ENCODE peak calls at places on chromosomes 1 and 21, in eight cellular contexts. T, O, J, F, K, P, A and B are unnamed samples.

GRCh38 chr21:14388282-14388681 is 5.3 kb upstream of the HSPA13 start:
- DNase-seq in T (no peak), O (no peak), J (no peak), F (no peak), K (no peak), P (no peak), A (no peak), B (no peak)

GRCh38 chr1:9058465-9058864 is 11.0 kb downstream of the SLC2A5 start:
- DNase-seq in T (no peak), O (no peak), J (no peak), F (no peak), K (no peak), P (no peak), A (no peak), B (peak; percentile 77)

GRCh38 chr1:241061062-241061461 is 295.9 kb downstream of the RGS7 start:
- DNase-seq in T (no peak), O (no peak), J (no peak), F (no peak), K (no peak), P (no peak), A (no peak), B (no peak)

GRCh38 chr1:65059930-65060538 is 88.0 kb upstream of the AK4 start:
- DNase-seq in T (no peak), O (no peak), J (no peak), F (peak; percentile 31), K (no peak), P (no peak), A (no peak), B (no peak)

GRCh38 chr1:175338447-175339135 is 146.0 kb upstream of the KIAA0040 start:
- DNase-seq in T (no peak), O (no peak), J (no peak), F (peak; percentile 42), K (peak; percentile 68), P (no peak), A (no peak), B (no peak)

GRCh38 chr1:8873001-8873400 is 5.5 kb downstream of the ENO1 start:
- DNase-seq in T (no peak), O (no peak), J (no peak), F (no peak), K (no peak), P (no peak), A (no peak), B (no peak)

GRCh38 chr1:5802606-5803005 is 189.6 kb downstream of the NPHP4 start:
- DNase-seq in T (no peak), O (no peak), J (no peak), F (no peak), K (no peak), P (no peak), A (no peak), B (no peak)

GRCh38 chr1:227731241-227731677 is 3.8 kb downstream of the JMJD4 start:
- DNase-seq in T (no peak), O (peak; percentile 69), J (no peak), F (no peak), K (peak; percentile 64), P (peak; percentile 89), A (no peak), B (no peak)

GRCh38 chr1:109876617-109877319 is 33.9 kb upstream of the CSF1 start:
- DNase-seq in T (no peak), O (no peak), J (no peak), F (no peak), K (no peak), P (peak; percentile 0), A (no peak), B (no peak)

GRCh38 chr1:209516771-209517471 is 66.6 kb upstream of the CAMK1G start:
- DNase-seq in T (no peak), O (no peak), J (no peak), F (no peak), K (no peak), P (no peak), A (no peak), B (no peak)

GRCh38 chr1:248886237-248886895 is 19.7 kb upstream of the PGBD2 start:
- DNase-seq in T (no peak), O (no peak), J (no peak), F (no peak), K (no peak), P (no peak), A (no peak), B (no peak)

GRCh38 chr1:81414417-81415087 is 386.2 kb upstream of the ADGRL2 start:
- DNase-seq in T (peak; percentile 36), O (peak; percentile 83), J (peak; percentile 83), F (peak; percentile 8), K (peak; percentile 86), P (peak; percentile 66), A (peak; percentile 52), B (peak; percentile 41)

GRCh38 chr21:45724345-45724961 is 80.9 kb downstream of the PCBP3 start:
- DNase-seq in T (no peak), O (no peak), J (no peak), F (no peak), K (no peak), P (no peak), A (no peak), B (no peak)

GRCh38 chr1:26864610-26865480 is 1.9 kb downstream of the SFN start:
- DNase-seq in T (peak; percentile 98), O (peak; percentile 98), J (peak; percentile 99), F (peak; percentile 95), K (peak; percentile 97), P (peak; percentile 98), A (peak; percentile 95), B (peak; percentile 98)

GRCh38 chr1:26861286-26861701 is 1.7 kb upstream of the SFN start:
- DNase-seq in T (no peak), O (no peak), J (no peak), F (peak; percentile 54), K (no peak), P (no peak), A (no peak), B (no peak)

GRCh38 chr1:26863677-26864060 is 720 bp downstream of the SFN start:
- DNase-seq in T (no peak), O (no peak), J (no peak), F (no peak), K (no peak), P (no peak), A (no peak), B (no peak)

GRCh38 chr1:26861889-26862371 is 1.0 kb upstream of the SFN start:
- DNase-seq in T (no peak), O (no peak), J (no peak), F (peak; percentile 65), K (no peak), P (no peak), A (no peak), B (no peak)

GRCh38 chr1:26862781-26863676 is at the start of gene SFN:
- DNase-seq in T (no peak), O (no peak), J (no peak), F (peak; percentile 98), K (no peak), P (no peak), A (no peak), B (no peak)
- TF ChIP-seq POLR2A in T (no peak), O (no peak), J (peak; percentile 90), F (peak; percentile 97), K (no peak), P (no peak), A (no peak), B (no peak)

GRCh38 chr21:31688603-31689368 is 29.3 kb downstream of the SOD1 start:
- DNase-seq in T (no peak), O (no peak), J (no peak), F (no peak), K (no peak), P (no peak), A (no peak), B (no peak)

GRCh38 chr21:31684918-31685317 is 25.4 kb downstream of the SOD1 start:
- DNase-seq in T (no peak), O (no peak), J (no peak), F (no peak), K (no peak), P (no peak), A (no peak), B (no peak)

GRCh38 chr21:31686272-31686913 is 26.9 kb downstream of the SOD1 start:
- DNase-seq in T (no peak), O (no peak), J (no peak), F (no peak), K (peak; percentile 48), P (no peak), A (no peak), B (no peak)

GRCh38 chr21:31683029-31683428 is 23.5 kb downstream of the SOD1 start:
- DNase-seq in T (no peak), O (no peak), J (no peak), F (no peak), K (no peak), P (no peak), A (no peak), B (no peak)

DNA sequence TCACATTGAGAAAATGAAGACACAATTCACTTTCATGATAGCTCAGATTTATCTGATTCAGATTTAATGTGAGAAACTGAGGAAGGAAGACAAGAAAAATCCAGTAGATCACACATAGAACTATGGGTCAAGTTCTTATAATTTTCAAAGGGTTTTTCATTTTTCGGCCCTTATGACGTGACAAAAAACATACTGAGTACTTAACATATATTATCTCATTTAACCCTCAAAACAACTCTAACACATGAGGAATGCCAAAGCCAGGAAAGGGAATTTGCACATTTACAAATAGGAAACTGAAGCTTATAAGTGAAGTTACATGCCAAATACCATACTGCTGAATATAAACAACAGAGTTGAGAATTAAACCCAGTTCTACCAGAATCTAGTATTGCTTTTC is 27.6 kb downstream of the SOD1 start:
- DNase-seq in T (no peak), O (no peak), J (no peak), F (no peak), K (no peak), P (no peak), A (no peak), B (no peak)
- H3K36me3 ChIP-seq in T (no peaks in the 10 kb centered on the region), O (no peaks in the 10 kb centered on the region), J (peaks cover 34% of the 10 kb centered on the region), F (peaks cover 54% of the 10 kb centered on the region), K (no peaks in the 10 kb centered on the region), P (peaks cover 20% of the 10 kb centered on the region), A (peaks cover 5% of the 10 kb centered on the region), B (peaks cover 97% of the 10 kb centered on the region)

GRCh38 chr1:215397843-215398242 is 169.3 kb upstream of the KCTD3 start:
- DNase-seq in T (no peak), O (no peak), J (no peak), F (no peak), K (no peak), P (no peak), A (no peak), B (no peak)

GRCh38 chr1:215393476-215393875 is 173.6 kb upstream of the KCTD3 start:
- DNase-seq in T (no peak), O (no peak), J (no peak), F (no peak), K (no peak), P (no peak), A (no peak), B (no peak)

GRCh38 chr1:215399787-215400186 is 167.3 kb upstream of the KCTD3 start:
- DNase-seq in T (no peak), O (no peak), J (no peak), F (no peak), K (no peak), P (no peak), A (no peak), B (no peak)

GRCh38 chr1:215394084-215394991 is 172.8 kb upstream of the KCTD3 start:
- DNase-seq in T (no peak), O (no peak), J (no peak), F (no peak), K (peak; percentile 73), P (no peak), A (no peak), B (no peak)

GRCh38 chr1:215397106-215397505 is 170.0 kb upstream of the KCTD3 start:
- DNase-seq in T (no peak), O (no peak), J (no peak), F (no peak), K (no peak), P (no peak), A (no peak), B (no peak)
- H3K4me3 ChIP-seq in T (no peak overlapping the region), O (no peak overlapping the region), J (no peak overlapping the region), F (no peak overlapping the region), K (no peak overlapping the region), P (no peak overlapping the region), A (no peak overlapping the region), B (no peak overlapping the region)

GRCh38 chr1:234602334-234603220 is 7.4 kb downstream of the IRF2BP2 start:
- DNase-seq in T (peak; percentile 70), O (no peak), J (peak; percentile 70), F (peak; percentile 88), K (no peak), P (no peak), A (no peak), B (no peak)
- TF ChIP-seq POLR2A in T (peak; percentile 41), O (peak; percentile 11), J (peak; percentile 52), F (no peak), K (no peak), P (peak; percentile 64), A (peak; percentile 69), B (peak; percentile 89)